ENCODE peak calls at places on chromosomes 6 and 20, in six cellular contexts. F is IMR-90, D is neuronal stem cell, E is mesenchymal stem cell, T is H1, S is trophoblast cell. I is an unnamed sample.

GRCh38 chr6:73743556-73743955 is 47.6 kb downstream of the CD109 start:
- DNase-seq in S (no peak), F (peak), T (no peak), E (peak), D (no peak), I (no peak)

GRCh38 chr20:44961868-44962267 is 1.7 kb upstream of the TOMM34 start:
- DNase-seq in D (no peak), F (peak), T (no peak), S (no peak), E (peak), I (no peak)

GRCh38 chr20:31747640-31748039 is 8.6 kb downstream of the TPX2 start:
- DNase-seq in S (no peak), D (no peak), T (no peak), E (no peak), F (peak), I (no peak)

GRCh38 chr6:166245148-166245547 is 63.0 kb downstream of the PRR18 start:
- DNase-seq in S (peak), E (no peak), F (no peak), T (no peak), D (no peak), I (no peak)

GRCh38 chr6:73107016-73107415 is 118.3 kb downstream of the KHDC1L start:
- DNase-seq in F (no peak), D (no peak), T (no peak), S (peak), E (no peak), I (no peak)

GRCh38 chr6:45327956-45328522 is at the start of gene RUNX2:
- DNase-seq in F (peak), T (no peak), D (no peak), S (no peak), E (peak), I (peak)

GRCh38 chr6:113649916-113650609 is 207.1 kb upstream of the MARCKS start:
- DNase-seq in D (no peak), E (no peak), T (no peak), F (no peak), S (no peak), I (no peak)

GRCh38 chr6:108361312-108361932 is 66.6 kb downstream of the AFG1L start:
- DNase-seq in E (no peak), F (peak), S (no peak), T (no peak), D (no peak), I (no peak)

GRCh38 chr20:47258745-47259695 is 97.5 kb downstream of the ZMYND8 start:
- DNase-seq in S (no peak), F (peak), T (no peak), D (no peak), E (no peak), I (no peak)

GRCh38 chr6:3162067-3162497 is 4.7 kb upstream of the TUBB2A start:
- DNase-seq in D (no peak), T (no peak), E (peak), F (no peak), S (peak), I (no peak)

GRCh38 chr6:105509506-105510331 is 106.8 kb upstream of the PREP start:
- DNase-seq in S (peak), T (peak), E (peak), F (peak), D (no peak), I (peak)

GRCh38 chr6:2245954-2246863 is 804 bp upstream of the GMDS start:
- DNase-seq in T (no peak), E (peak), D (no peak), S (peak), F (peak), I (peak)

GRCh38 chr20:50980851-50981713 is 22.5 kb downstream of the MOCS3 start:
- DNase-seq in F (peak), D (peak), S (peak), E (peak), T (peak), I (peak)

GRCh38 chr20:50980071-50980681 is 21.6 kb downstream of the MOCS3 start:
- DNase-seq in T (no peak), S (peak), F (peak), E (peak), D (no peak), I (no peak)

GRCh38 chr20:50975701-50976330 is 17.2 kb downstream of the MOCS3 start:
- DNase-seq in E (no peak), F (no peak), D (no peak), T (no peak), S (no peak), I (no peak)

GRCh38 chr20:50981714-50982048 is 23.1 kb downstream of the MOCS3 start:
- DNase-seq in T (no peak), S (no peak), F (no peak), E (no peak), D (no peak), I (no peak)

DNA sequence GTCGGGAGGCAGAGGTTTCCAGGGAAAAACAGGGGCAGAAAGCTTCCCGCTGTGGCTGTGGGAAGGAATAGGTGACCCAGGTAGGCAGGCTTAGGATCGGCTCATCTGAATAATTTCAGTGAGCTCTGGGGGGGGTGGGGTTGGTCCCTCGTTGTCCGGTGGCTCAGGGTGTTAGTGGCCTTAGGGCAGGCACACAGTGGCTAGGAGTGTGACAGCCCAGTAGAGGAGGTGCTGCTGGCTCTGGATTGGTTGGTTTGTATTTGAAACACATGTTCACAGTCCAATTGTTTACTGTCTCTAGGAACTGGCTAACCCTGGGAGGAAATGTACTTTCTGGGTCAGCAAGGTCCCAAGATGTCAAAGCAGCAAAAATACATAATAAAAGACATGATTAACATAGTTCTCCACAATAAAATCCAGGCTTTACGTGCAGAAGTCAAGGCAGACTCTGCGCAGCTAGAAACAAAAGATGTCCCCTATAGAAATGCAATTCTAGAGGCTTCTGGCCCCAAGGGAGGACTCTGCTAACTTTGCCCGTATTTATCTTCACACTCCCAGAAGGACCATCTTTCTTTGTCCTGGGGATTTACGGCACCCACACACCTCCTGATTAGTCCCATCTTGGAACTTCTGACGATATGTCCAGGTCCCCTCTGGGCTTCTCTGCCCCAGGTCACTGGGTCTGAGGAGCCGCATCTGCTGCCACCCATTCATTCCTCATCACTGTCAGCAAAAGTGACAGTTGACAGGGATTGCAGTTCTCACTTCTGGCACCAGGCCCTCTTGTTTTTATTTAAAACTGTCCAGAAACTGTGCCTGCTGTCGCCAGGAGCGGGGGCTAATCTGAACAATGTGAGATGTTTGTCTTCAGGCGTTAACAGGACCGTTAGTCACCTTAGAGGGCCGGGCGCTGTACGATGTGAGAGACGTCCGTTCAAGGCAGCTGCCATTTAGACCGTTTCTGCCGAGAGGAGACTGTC is 18.7 kb downstream of the MOCS3 start:
- DNase-seq in F (no peak), D (no peak), T (no peak), E (no peak), S (peak), I (no peak)
- H2AFZ ChIP-seq in F (peak), D (peak), T (no peak), E (no peak), S (no peak), I (no peak)

GRCh38 chr20:57195759-57196100 is 70.7 kb downstream of the BMP7 start:
- DNase-seq in E (no peak), S (no peak), T (no peak), F (no peak), D (no peak), I (no peak)

GRCh38 chr20:57197352-57198198 is 68.9 kb downstream of the BMP7 start:
- DNase-seq in F (no peak), D (no peak), S (no peak), E (no peak), T (no peak), I (no peak)

GRCh38 chr20:57199656-57200405 is 66.6 kb downstream of the BMP7 start:
- DNase-seq in D (no peak), T (no peak), F (no peak), E (peak), S (no peak), I (no peak)

GRCh38 chr20:57200882-57201723 is 65.3 kb downstream of the BMP7 start:
- DNase-seq in F (no peak), D (no peak), T (no peak), S (peak), E (no peak), I (no peak)

GRCh38 chr20:57198359-57199072 is 67.9 kb downstream of the BMP7 start:
- DNase-seq in F (no peak), S (no peak), D (peak), E (peak), T (no peak), I (no peak)
- H3K23ac ChIP-seq in F (no peak), S (no peak), D (peak), E (no peak), T (no peak), I (no peak)

GRCh38 chr6:51045548-51045947 is 226.9 kb downstream of the TFAP2B start:
- DNase-seq in F (no peak), T (no peak), D (no peak), S (peak), E (no peak), I (no peak)
- H2AFZ ChIP-seq in F (no peak), T (no peak), D (no peak), S (no peak), E (no peak), I (no peak)

DNA sequence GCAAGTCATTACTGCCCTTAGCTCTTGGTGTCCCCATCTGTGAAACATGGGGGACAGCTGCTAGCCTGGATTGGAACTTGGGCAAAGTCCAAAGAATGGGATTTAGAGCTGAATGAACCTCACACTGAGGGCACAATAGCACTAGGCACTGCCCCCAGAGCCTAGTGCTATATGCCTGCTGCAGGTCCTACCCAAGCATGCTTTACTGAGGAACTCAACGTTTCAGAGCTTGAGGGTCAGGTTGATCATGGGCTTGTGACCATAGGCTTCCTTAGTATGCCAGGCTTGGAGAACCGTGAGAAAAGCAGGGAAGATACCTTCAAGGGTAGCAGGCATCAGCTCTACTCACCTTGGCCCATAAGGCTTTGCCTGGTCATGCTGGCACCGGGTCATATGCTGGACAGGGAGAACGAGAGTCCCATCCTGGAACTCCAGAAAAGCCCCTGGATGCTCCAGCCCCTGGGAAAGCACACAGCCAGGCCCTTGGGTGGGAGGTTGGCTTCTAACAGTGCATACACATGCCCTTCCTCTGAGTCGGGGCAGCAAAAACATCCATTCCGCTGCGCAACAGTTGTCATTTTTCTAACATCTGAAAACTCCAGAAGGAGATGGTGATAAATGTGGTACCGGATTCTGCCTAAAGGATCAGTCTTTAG is 29.7 kb downstream of the EIF2S2 start:
- DNase-seq in T (no peak), E (no peak), S (no peak), D (no peak), F (no peak), I (no peak)
- H3K23ac ChIP-seq in T (no peak), E (no peak), S (no peak), D (no peak), F (no peak), I (no peak)

GRCh38 chr20:61387961-61388360 is 135.9 kb downstream of the CDH4 start:
- DNase-seq in E (no peak), T (no peak), D (no peak), F (no peak), S (no peak), I (no peak)
- H2AFZ ChIP-seq in E (no peak), T (no peak), D (no peak), F (peak), S (no peak), I (no peak)

GRCh38 chr6:37835923-37836322 is 16.4 kb downstream of the ZFAND3 start:
- DNase-seq in S (no peak), E (no peak), F (no peak), T (no peak), D (no peak), I (no peak)
- H3K23ac ChIP-seq in S (no peak), E (no peak), F (no peak), T (no peak), D (no peak), I (no peak)

GRCh38 chr6:11808054-11808453 is 29.5 kb upstream of the ADTRP start:
- DNase-seq in F (no peak), S (no peak), T (no peak), D (no peak), E (no peak), I (no peak)
- H2AFZ ChIP-seq in F (no peak), S (no peak), T (no peak), D (no peak), E (no peak), I (no peak)

GRCh38 chr6:149565539-149566371 is 420 bp upstream of the GINM1 start:
- DNase-seq in D (peak), E (peak), T (peak), F (peak), S (peak), I (peak)

GRCh38 chr6:149567846-149568585 is 1.8 kb downstream of the GINM1 start:
- DNase-seq in D (no peak), T (no peak), S (no peak), F (no peak), E (peak), I (no peak)

GRCh38 chr6:149567194-149567586 is 1.0 kb downstream of the GINM1 start:
- DNase-seq in E (no peak), F (no peak), D (no peak), T (no peak), S (no peak), I (no peak)

GRCh38 chr6:149563928-149564325 is 2.2 kb upstream of the GINM1 start:
- DNase-seq in D (no peak), F (no peak), E (no peak), T (no peak), S (no peak), I (no peak)

GRCh38 chr6:149566372-149567193 is at the start of gene GINM1:
- DNase-seq in D (no peak), F (peak), T (peak), E (peak), S (peak), I (peak)
- H3K23ac ChIP-seq in D (peak), F (peak), T (no peak), E (no peak), S (no peak), I (no peak)

DNA sequence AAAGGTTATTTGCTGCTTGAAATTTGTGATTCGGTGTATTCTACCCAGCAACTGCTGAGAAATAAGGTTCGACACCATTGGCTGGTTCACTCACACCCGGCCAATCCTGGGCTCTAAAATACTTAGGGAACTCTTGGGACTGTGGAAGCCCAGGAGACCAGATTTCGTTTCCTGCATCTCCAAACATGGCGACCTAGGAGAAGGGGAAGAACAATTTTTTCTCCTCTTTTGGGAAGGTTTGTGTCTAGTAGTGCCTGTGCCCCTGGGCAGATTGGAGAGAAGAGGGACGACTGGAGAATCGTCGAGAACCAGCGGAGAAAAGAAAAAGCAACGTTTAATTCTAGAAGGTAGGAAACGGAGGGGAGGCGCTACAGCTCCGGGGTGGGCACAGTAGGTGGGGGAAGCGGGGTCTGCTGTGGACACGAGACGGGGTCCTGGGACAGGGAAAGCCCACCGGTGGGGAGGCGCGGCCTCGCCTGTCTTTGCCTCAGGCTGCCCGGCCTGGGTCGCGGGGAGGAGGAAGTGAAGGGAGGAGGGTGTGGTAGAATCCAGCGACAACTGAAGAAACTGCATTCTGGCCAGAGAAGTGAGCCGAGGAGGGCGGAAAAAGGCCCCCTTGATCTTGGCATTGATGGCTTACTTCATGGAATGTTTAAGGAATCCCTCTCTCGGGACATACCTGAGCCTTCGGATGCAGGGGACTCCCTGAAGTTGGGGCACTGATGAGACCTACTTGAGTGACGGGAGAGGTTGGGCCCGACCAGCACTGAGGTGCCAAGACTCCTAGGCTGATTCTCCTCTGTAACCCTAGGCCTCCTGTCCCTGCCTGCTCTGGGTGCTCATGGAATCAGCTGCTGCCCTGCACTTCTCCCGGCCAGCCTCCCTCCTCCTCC is at the start of gene BTN2A1:
- DNase-seq in T (peak), E (peak), D (peak), S (peak), F (peak), I (peak)
- H2AFZ ChIP-seq in T (peak), E (peak), D (peak), S (peak), F (peak), I (peak)

GRCh38 chr20:43749734-43750294 is 23.0 kb upstream of the GTSF1L start:
- DNase-seq in T (peak), F (peak), E (peak), S (peak), D (peak), I (peak)

GRCh38 chr20:43744966-43745733 is 18.3 kb upstream of the GTSF1L start:
- DNase-seq in F (no peak), T (no peak), E (no peak), S (no peak), D (no peak), I (no peak)

GRCh38 chr20:43744121-43744520 is 17.3 kb upstream of the GTSF1L start:
- DNase-seq in D (no peak), E (no peak), F (peak), T (no peak), S (no peak), I (no peak)

GRCh38 chr20:43748274-43748673 is 21.5 kb upstream of the GTSF1L start:
- DNase-seq in D (no peak), E (peak), T (no peak), F (peak), S (no peak), I (no peak)

DNA sequence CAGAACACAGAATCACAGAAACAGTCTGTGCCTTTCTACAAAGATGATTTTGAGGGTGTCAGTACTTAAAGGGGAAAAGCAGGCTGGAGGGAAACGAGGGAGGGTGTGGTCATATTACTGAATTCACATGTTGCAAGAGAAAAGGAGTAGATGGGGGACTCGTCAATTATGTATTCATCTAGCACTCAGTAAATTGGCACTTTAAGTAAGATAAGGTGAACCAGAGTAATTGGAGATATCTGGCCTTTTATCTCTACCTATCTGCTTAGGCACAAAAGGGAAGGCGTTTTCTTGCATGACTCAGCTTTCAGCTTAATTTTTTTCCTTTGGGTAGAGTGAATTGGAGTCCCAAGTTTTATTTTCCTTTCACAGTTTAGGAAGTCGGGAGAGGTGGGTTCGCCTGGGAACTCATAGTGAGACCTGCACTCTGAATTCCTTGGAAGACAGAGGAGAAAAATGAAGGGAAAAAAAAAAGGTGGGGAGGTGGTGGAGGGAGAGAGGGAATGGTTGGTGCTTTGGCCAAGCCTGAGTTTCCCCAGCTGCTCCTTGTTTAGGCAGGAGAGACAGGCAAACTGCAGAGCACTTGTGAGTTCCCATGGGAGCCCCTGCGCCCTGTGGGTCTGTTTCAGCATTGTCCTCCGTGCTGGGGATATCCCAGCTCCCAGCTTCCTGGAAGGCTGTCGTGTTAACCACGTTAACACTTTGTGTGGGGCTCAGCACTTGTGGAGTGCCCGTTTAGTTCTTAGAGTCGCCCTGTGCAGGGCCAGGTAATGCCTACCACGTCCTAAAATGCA is 19.7 kb upstream of the GTSF1L start:
- DNase-seq in T (no peak), S (no peak), F (no peak), D (no peak), E (no peak), I (no peak)
- H3K23ac ChIP-seq in T (no peak), S (no peak), F (no peak), D (no peak), E (no peak), I (no peak)